ENCODE peak calls at places on chromosome 18, in seven cellular contexts. W is GM12878, Q is H1, I is SK-N-SH, P is HepG2, U is HCT116, E is K562. L is an unnamed sample.
A peak's percentile ranks its signal among the peaks of the same experiment; 100 is the strongest.

GRCh38 chr18:9216459-9216858 is 79.9 kb downstream of the ANKRD12 start:
- DNase-seq in W (no peak), Q (no peak), I (no peak), P (no peak), U (no peak), E (no peak), L (no peak)

GRCh38 chr18:77138270-77138669 is 5.7 kb upstream of the MBP start:
- DNase-seq in W (no peak), Q (no peak), I (no peak), P (no peak), U (no peak), E (no peak), L (no peak)

GRCh38 chr18:4309227-4309626 is 145.9 kb downstream of the DLGAP1 start:
- DNase-seq in W (no peak), Q (no peak), I (no peak), P (no peak), U (no peak), E (no peak), L (no peak)

GRCh38 chr18:26804474-26804873 is 61.0 kb downstream of the AQP4 start:
- DNase-seq in W (no peak), Q (no peak), I (peak; percentile 40), P (no peak), U (no peak), E (no peak), L (no peak)

GRCh38 chr18:72541871-72542690 is 2.1 kb downstream of the CBLN2 start:
- DNase-seq in W (no peak), Q (no peak), I (peak; percentile 79), P (no peak), U (no peak), E (no peak), L (no peak)

GRCh38 chr18:31042391-31043181 is at the start of gene DSC3:
- DNase-seq in W (no peak), Q (no peak), I (peak; percentile 36), P (no peak), U (no peak), E (no peak), L (peak; percentile 15)

GRCh38 chr18:21386523-21387240 is 144.7 kb downstream of the GREB1L start:
- DNase-seq in W (no peak), Q (peak; percentile 39), I (no peak), P (no peak), U (no peak), E (no peak), L (peak; percentile 77)

GRCh38 chr18:76451475-76452331 is 43.3 kb downstream of the ZNF516 start:
- DNase-seq in W (no peak), Q (no peak), I (no peak), P (no peak), U (no peak), E (no peak), L (no peak)

GRCh38 chr18:8519102-8519501 is 90.1 kb upstream of the RAB12 start:
- DNase-seq in W (no peak), Q (no peak), I (no peak), P (no peak), U (no peak), E (no peak), L (no peak)

GRCh38 chr18:56937874-56938273 is 209.0 kb upstream of the BOD1L2 start:
- DNase-seq in W (no peak), Q (no peak), I (no peak), P (no peak), U (no peak), E (no peak), L (no peak)

DNA sequence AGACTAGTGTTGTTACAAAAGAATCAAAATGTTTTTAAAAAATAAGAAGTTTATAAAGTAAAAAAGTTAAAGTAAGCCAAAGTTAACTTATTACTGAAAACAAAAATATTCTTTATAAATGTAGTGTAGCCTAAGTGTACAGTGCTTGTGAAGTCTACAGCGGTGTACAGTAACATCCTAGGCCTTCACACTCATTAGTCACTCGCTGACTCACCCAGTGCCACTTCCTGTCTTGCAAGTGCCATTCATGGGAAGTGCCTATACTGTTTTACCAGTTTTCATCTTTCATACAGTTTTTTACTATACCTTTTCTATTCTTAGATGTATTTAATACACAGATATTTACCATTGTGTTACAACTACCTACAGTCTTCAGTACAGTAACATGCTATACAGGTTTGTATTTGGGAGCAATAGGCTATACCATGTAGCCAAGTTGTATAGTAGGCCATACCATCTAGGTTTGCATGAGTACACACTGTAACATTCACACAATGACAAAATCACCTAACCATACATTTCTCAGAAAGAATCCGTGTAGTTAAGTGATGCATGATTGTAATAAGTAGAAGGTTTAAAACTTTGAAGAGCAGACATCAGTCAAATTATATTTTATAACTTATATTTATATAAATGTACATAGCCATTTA is 13.4 kb downstream of the SERPINB7 start:
- DNase-seq in W (no peak), Q (no peak), I (no peak), P (no peak), U (peak; percentile 68), E (no peak), L (no peak)
- TF ChIP-seq YY1 in W (no peak), Q (no peak), I (no peak), P (no peak), U (no peak), E (no peak), L (no peak)

GRCh38 chr18:60929966-60930365 is 403.3 kb upstream of the CDH20 start:
- DNase-seq in W (no peak), Q (no peak), I (no peak), P (no peak), U (no peak), E (no peak), L (no peak)

GRCh38 chr18:60936101-60936500 is 397.1 kb upstream of the CDH20 start:
- DNase-seq in W (no peak), Q (no peak), I (no peak), P (no peak), U (no peak), E (no peak), L (no peak)

GRCh38 chr18:60935046-60935445 is 398.2 kb upstream of the CDH20 start:
- DNase-seq in W (no peak), Q (no peak), I (no peak), P (no peak), U (no peak), E (no peak), L (no peak)
- TF ChIP-seq YY1 in W (no peak), Q (no peak), I (no peak), P (no peak), U (no peak), E (no peak), L (no peak)

DNA sequence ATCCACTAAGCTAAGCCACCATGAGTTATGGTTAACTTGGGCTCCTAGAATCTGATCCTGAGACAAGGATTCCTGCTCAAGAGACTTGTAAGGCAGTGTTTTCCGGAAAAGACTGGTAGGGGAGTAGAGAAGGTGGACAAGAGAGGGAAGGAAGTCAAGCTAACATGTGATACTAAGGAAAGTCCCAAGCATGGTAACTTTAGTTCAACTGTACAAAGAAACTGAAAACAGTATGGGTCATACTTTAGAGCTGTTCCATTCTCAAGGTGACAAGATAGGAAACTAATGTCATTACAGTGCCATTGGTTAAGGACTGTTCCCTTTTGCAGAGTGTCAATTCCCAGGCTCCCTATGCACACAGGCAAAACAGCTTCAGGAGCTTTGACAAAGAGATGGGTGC is 5.8 kb downstream of the MYO5B start:
- DNase-seq in W (peak; percentile 46), Q (no peak), I (no peak), P (no peak), U (no peak), E (no peak), L (no peak)
- TF ChIP-seq YY1 in W (no peak), Q (no peak), I (no peak), P (no peak), U (no peak), E (no peak), L (no peak)

GRCh38 chr18:12911025-12911927 is 27.2 kb upstream of the PTPN2 start:
- DNase-seq in W (no peak), Q (no peak), I (no peak), P (no peak), U (no peak), E (no peak), L (no peak)
- TF ChIP-seq YY1 in W (no peak), Q (no peak), I (no peak), P (no peak), U (no peak), E (no peak), L (no peak)

GRCh38 chr18:12027046-12027445 is 45.7 kb downstream of the IMPA2 start:
- DNase-seq in W (no peak), Q (no peak), I (no peak), P (no peak), U (no peak), E (no peak), L (no peak)
- TF ChIP-seq YY1 in W (no peak), Q (no peak), I (no peak), P (no peak), U (no peak), E (no peak), L (no peak)

GRCh38 chr18:48900469-48900868 is 50.3 kb downstream of the SMAD7 start:
- DNase-seq in W (no peak), Q (no peak), I (no peak), P (no peak), U (no peak), E (no peak), L (no peak)

GRCh38 chr18:48902023-48902855 is 48.5 kb downstream of the SMAD7 start:
- DNase-seq in W (no peak), Q (no peak), I (peak; percentile 75), P (peak; percentile 86), U (peak; percentile 22), E (peak; percentile 72), L (no peak)

GRCh38 chr18:48899558-48900174 is 51.1 kb downstream of the SMAD7 start:
- DNase-seq in W (no peak), Q (no peak), I (no peak), P (no peak), U (no peak), E (no peak), L (no peak)

GRCh38 chr18:48902856-48903601 is 47.7 kb downstream of the SMAD7 start:
- DNase-seq in W (no peak), Q (no peak), I (no peak), P (peak; percentile 67), U (no peak), E (peak; percentile 50), L (no peak)

DNA sequence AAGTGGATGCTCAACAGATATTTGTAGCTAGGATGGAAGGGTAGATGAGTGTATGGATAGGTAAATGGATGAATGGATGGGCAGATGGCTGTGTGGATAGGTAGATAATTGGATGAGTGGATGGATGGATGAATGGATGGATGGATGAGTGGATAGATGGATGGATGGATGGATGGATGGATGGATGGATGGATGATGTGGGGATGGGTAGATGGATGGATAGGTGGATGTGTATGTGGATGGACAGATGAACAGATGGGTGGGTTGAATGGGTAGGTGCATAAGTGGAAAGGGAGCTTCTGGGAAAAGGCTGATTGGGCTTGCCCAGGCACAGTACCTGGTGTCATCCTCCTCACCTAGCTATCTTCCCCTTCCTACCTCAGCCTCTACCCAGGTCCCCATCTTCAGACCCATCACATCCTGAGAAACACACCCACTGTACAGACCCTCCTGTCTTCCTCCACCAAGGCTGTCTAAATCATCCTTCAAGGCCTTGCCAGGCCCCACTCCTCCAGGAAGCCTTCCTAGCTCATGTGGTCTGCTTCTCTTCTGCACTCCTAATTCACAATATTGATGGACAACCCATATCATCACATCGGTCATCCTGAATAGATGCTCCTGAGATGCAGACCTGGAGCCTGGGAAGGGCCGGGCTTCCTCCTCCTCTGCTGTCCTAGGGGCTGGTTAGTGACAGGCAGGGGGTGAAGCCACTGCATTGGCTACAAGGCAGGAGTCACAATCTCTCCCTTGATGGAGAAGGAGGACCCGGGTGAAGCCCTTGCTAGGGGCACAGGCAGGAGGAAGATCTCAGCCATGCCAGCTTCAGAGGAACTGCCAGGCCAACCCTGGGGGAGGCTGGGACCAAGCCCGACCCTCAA is 49.4 kb downstream of the SMAD7 start:
- DNase-seq in W (no peak), Q (no peak), I (no peak), P (no peak), U (no peak), E (no peak), L (no peak)
- TF ChIP-seq YY1 in W (no peak), Q (no peak), I (no peak), P (no peak), U (no peak), E (no peak), L (no peak)